ENCODE peak calls at places on chromosomes 12 and 14, in ten cellular contexts. K is colonic mucosa, X is fibroblast of lung, Z is H9, N is dorsolateral prefrontal cortex, S is cardiac muscle cell, R is WERI-Rb-1, I is GM23338, M is right atrium auricular region, P is stomach. J is an unnamed sample.

GRCh38 chr14:47490353-47490752 is 185.1 kb downstream of the MDGA2 start:
- DNase-seq in S (no peak), Z (no peak), X (no peak), I (no peak), P (no peak), N (no peak), M (no peak), R (no peak), K (no peak), J (no peak)

GRCh38 chr14:95234426-95234825 is 77.1 kb upstream of the DICER1 start:
- DNase-seq in M (no peak), X (no peak), Z (no peak), S (no peak), N (no peak), K (peak; percentile 82), I (no peak), P (no peak), R (no peak), J (no peak)

GRCh38 chr14:56195727-56196126 is 77.5 kb downstream of the PELI2 start:
- DNase-seq in I (no peak), M (no peak), R (peak; percentile 23), X (peak; percentile 83), S (peak; percentile 38), P (no peak), Z (no peak), K (peak; percentile 57), N (no peak), J (no peak)

GRCh38 chr12:60235261-60235660 is 639.4 kb downstream of the SLC16A7 start:
- DNase-seq in P (no peak), K (no peak), M (no peak), N (no peak), Z (no peak), R (no peak), I (no peak), S (no peak), X (no peak), J (no peak)

GRCh38 chr14:59534361-59534987 is 42.1 kb downstream of the CCDC175 start:
- DNase-seq in X (no peak), M (no peak), I (no peak), K (no peak), R (no peak), S (no peak), Z (no peak), N (no peak), P (no peak), J (no peak)

GRCh38 chr14:103067231-103067954 is 10.0 kb upstream of the CDC42BPB start:
- DNase-seq in S (peak; percentile 61), P (no peak), K (peak; percentile 61), N (no peak), Z (no peak), R (no peak), M (peak; percentile 76), X (peak; percentile 48), I (no peak), J (no peak)

GRCh38 chr14:32201816-32202467 is at the start of gene RNU6-7:
- DNase-seq in K (peak; percentile 29), X (peak; percentile 32), N (no peak), M (no peak), R (peak; percentile 64), Z (peak; percentile 42), I (peak; percentile 45), S (peak; percentile 28), P (no peak), J (peak; percentile 20)

GRCh38 chr14:95256011-95256775 is 63.5 kb downstream of the CLMN start:
- DNase-seq in M (no peak), Z (no peak), P (no peak), X (no peak), S (no peak), N (no peak), I (no peak), K (no peak), R (no peak), J (no peak)

GRCh38 chr14:36271939-36272907 is 48.2 kb downstream of the MBIP start:
- DNase-seq in Z (no peak), P (no peak), X (peak; percentile 20), S (peak; percentile 23), I (peak; percentile 56), N (no peak), M (no peak), K (peak; percentile 40), R (no peak), J (no peak)

GRCh38 chr12:33432992-33433391 is 6.6 kb downstream of the SYT10 start:
- DNase-seq in R (no peak), N (no peak), S (no peak), Z (no peak), P (no peak), I (no peak), M (no peak), X (no peak), K (no peak), J (no peak)

GRCh38 chr12:132847363-132848356 is 19.0 kb upstream of the GOLGA3 start:
- DNase-seq in R (no peak), Z (peak; percentile 92), I (peak; percentile 93), N (no peak), X (no peak), P (no peak), K (no peak), S (no peak), M (no peak), J (no peak)

GRCh38 chr12:40946612-40947194 is 241.4 kb upstream of the PDZRN4 start:
- DNase-seq in R (no peak), S (peak; percentile 58), Z (no peak), K (no peak), I (peak; percentile 56), N (no peak), M (no peak), X (peak; percentile 27), P (no peak), J (no peak)

GRCh38 chr12:122394626-122395194 is 27.8 kb downstream of the CLIP1 start:
- DNase-seq in N (no peak), X (no peak), I (no peak), P (no peak), Z (no peak), K (no peak), S (no peak), R (no peak), M (no peak), J (no peak)

GRCh38 chr12:27624586-27624985 is 71.7 kb upstream of the REP15 start:
- DNase-seq in I (no peak), P (no peak), N (no peak), Z (no peak), M (no peak), R (no peak), X (peak; percentile 32), S (no peak), K (no peak), J (no peak)

GRCh38 chr12:27631365-27631764 is 64.9 kb upstream of the REP15 start:
- DNase-seq in X (no peak), I (no peak), N (no peak), Z (no peak), P (no peak), R (no peak), M (no peak), K (no peak), S (no peak), J (no peak)

GRCh38 chr12:27626239-27626638 is 70.0 kb upstream of the REP15 start:
- DNase-seq in S (no peak), M (no peak), P (no peak), X (peak; percentile 55), K (no peak), I (peak; percentile 9), N (no peak), Z (no peak), R (no peak), J (no peak)

GRCh38 chr12:27623645-27624044 is 72.6 kb upstream of the REP15 start:
- DNase-seq in S (peak; percentile 33), X (peak; percentile 89), N (no peak), P (no peak), M (no peak), Z (no peak), I (no peak), R (no peak), K (no peak), J (peak; percentile 80)

DNA sequence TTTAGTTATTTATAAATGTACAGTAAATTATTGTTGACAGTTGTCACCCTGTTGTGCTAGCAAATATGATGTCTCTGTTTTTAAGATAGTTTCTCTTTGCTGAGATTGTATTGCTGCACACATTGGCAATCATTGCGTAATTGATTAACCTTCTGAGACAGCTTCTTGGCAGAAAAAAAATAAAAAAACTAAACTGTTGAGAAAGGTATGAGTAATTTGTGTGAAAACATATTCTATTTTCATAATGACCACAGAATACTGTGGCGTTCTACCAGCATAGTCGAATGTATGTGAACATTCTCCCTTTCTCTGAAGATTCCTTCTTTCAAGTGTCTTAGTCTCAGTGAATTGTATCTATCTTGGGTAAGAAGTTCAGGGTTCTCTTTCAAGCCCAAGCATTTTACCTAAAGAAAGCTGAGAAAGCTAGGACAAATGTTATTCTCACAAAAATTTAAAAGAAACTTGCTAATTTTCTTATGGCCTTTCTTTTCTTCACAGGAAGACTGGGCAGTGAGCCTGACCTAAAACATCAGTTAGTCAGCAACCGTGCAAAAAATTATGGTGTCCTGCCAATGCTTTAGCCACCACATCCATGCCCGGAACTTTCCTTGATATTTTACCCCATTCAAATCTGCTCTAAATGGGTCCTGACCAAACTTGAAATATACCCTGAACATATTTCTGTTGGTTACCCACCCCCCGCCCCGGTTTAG is 69.0 kb upstream of the REP15 start:
- DNase-seq in M (no peak), Z (no peak), P (no peak), I (no peak), X (peak; percentile 91), K (no peak), N (no peak), S (peak; percentile 84), R (no peak), J (peak; percentile 66)
- TF ChIP-seq CTCF in M (no peak), Z (no peak), P (no peak), I (no peak), X (no peak), K (no peak), N (no peak), S (no peak), R (no peak), J (no peak)

GRCh38 chr12:5200276-5201087 is 156.8 kb downstream of the KCNA5 start:
- DNase-seq in S (no peak), K (peak; percentile 39), N (no peak), I (peak; percentile 89), X (no peak), M (no peak), R (peak; percentile 87), Z (peak; percentile 91), P (peak; percentile 62), J (peak; percentile 20)
- H3K27ac ChIP-seq in S (no peak overlapping the region), K (no peak overlapping the region), N (no peak overlapping the region), I (no peak overlapping the region), X (no peak overlapping the region), M (no peak overlapping the region), R (peak overlapping the region; percentile 75), Z (no peak overlapping the region), P (no peak overlapping the region), J (no peak overlapping the region)

GRCh38 chr14:88468396-88468795 is 82.9 kb downstream of the SPATA7 start:
- DNase-seq in I (no peak), S (peak; percentile 34), P (no peak), X (peak; percentile 93), Z (no peak), K (no peak), M (no peak), R (no peak), N (no peak), J (peak; percentile 38)

GRCh38 chr14:88463318-88463717 is 77.9 kb downstream of the SPATA7 start:
- DNase-seq in I (peak; percentile 51), N (no peak), K (peak; percentile 44), Z (no peak), S (peak; percentile 27), R (peak; percentile 23), M (no peak), P (no peak), X (no peak), J (no peak)
- TF ChIP-seq CTCF in I (peak; percentile 71), N (peak; percentile 32), K (no peak), Z (peak; percentile 64), S (peak; percentile 37), R (peak; percentile 50), M (peak; percentile 47), P (no peak), X (peak; percentile 20), J (peak; percentile 47)

GRCh38 chr12:31331242-31331641 is 5.3 kb upstream of the SINHCAF start:
- DNase-seq in P (no peak), X (no peak), S (no peak), M (no peak), R (no peak), I (no peak), Z (no peak), K (no peak), N (no peak), J (no peak)
- H3K27ac ChIP-seq in P (no peak overlapping the region), X (no peak overlapping the region), S (no peak overlapping the region), M (no peak overlapping the region), R (no peak overlapping the region), I (no peak overlapping the region), Z (no peak overlapping the region), K (no peak overlapping the region), N (no peak overlapping the region), J (no peak overlapping the region)

J was measured in brain microvascular endothelial cell.